ENCODE peak calls at places on chromosomes 5 and 9, in eight cellular contexts. F is spleen, T is transverse colon, Y is MM.1S, E is mucosa of descending colon, M is tibial artery, O is neuronal stem cell, K is left lung. W is an unnamed sample. For H3K4me1 and H3K9me3, the result is how much of the 10 kb centered on the place peaks cover.

GRCh38 chr5:146283344-146283761 is 55.3 kb upstream of the POU4F3 start:
- DNase-seq in F (no peak), T (no peak), Y (no peak), E (no peak), M (no peak), O (no peak), K (no peak), W (no peak)

GRCh38 chr5:111254613-111255012 is 30.4 kb downstream of the CAMK4 start:
- DNase-seq in F (no peak), T (no peak), Y (peak), E (no peak), M (no peak), O (no peak), K (no peak), W (no peak)

GRCh38 chr9:134661299-134661698 is 19.7 kb downstream of the COL5A1 start:
- DNase-seq in F (no peak), T (no peak), Y (no peak), E (peak), M (peak), O (no peak), K (peak), W (peak)

GRCh38 chr5:135323227-135323626 is 75.8 kb downstream of the MACROH2A1 start:
- DNase-seq in F (peak), T (no peak), Y (no peak), E (no peak), M (peak), O (no peak), K (no peak), W (no peak)

GRCh38 chr9:100575765-100576368 is 2.0 kb upstream of the CAVIN4 start:
- DNase-seq in F (no peak), T (no peak), Y (no peak), E (no peak), M (no peak), O (no peak), K (no peak), W (no peak)

GRCh38 chr5:155106221-155106620 is 92.7 kb downstream of the KIF4B start:
- DNase-seq in F (no peak), T (no peak), Y (no peak), E (no peak), M (no peak), O (no peak), K (no peak), W (no peak)

GRCh38 chr5:67306997-67307580 is 110.5 kb upstream of the CD180 start:
- DNase-seq in F (no peak), T (no peak), Y (no peak), E (no peak), M (no peak), O (no peak), K (no peak), W (no peak)

GRCh38 chr5:124176692-124177091 is 569.7 kb downstream of the ZNF608 start:
- DNase-seq in F (no peak), T (no peak), Y (no peak), E (no peak), M (peak), O (no peak), K (no peak), W (peak)

GRCh38 chr9:13665418-13666066 is 386.1 kb upstream of the MPDZ start:
- DNase-seq in F (no peak), T (no peak), Y (peak), E (no peak), M (no peak), O (no peak), K (no peak), W (no peak)

GRCh38 chr9:120187758-120188157 is 392.2 kb downstream of the CDK5RAP2 start:
- DNase-seq in F (no peak), T (no peak), Y (no peak), E (no peak), M (no peak), O (no peak), K (no peak), W (no peak)

GRCh38 chr5:120655828-120656435 is 191.8 kb downstream of the PRR16 start:
- DNase-seq in F (no peak), T (peak), Y (peak), E (no peak), M (no peak), O (peak), K (no peak), W (no peak)

GRCh38 chr5:21424907-21425306 is 1428.2 kb downstream of the CDH12 start:
- DNase-seq in F (no peak), T (no peak), Y (no peak), E (no peak), M (no peak), O (no peak), K (no peak), W (no peak)

GRCh38 chr9:132762896-132763295 is 92.6 kb downstream of the GTF3C4 start:
- DNase-seq in F (no peak), T (no peak), Y (no peak), E (no peak), M (no peak), O (no peak), K (no peak), W (no peak)

GRCh38 chr9:79477955-79478751 is 93.6 kb upstream of the TLE4 start:
- DNase-seq in F (no peak), T (peak), Y (no peak), E (no peak), M (no peak), O (peak), K (no peak), W (no peak)

GRCh38 chr9:1098551-1098950 is 48.4 kb downstream of the DMRT2 start:
- DNase-seq in F (no peak), T (no peak), Y (no peak), E (no peak), M (no peak), O (no peak), K (no peak), W (no peak)

GRCh38 chr9:76198336-76198735 is 195.9 kb downstream of the RFK start:
- DNase-seq in F (no peak), T (no peak), Y (no peak), E (no peak), M (no peak), O (no peak), K (no peak), W (peak)

GRCh38 chr5:90135979-90136378 is 273.6 kb downstream of the CETN3 start:
- DNase-seq in F (no peak), T (peak), Y (no peak), E (peak), M (no peak), O (no peak), K (no peak), W (no peak)

GRCh38 chr5:140800816-140801493 is at the start of gene PCDHA3:
- DNase-seq in F (no peak), T (no peak), Y (no peak), E (no peak), M (peak), O (no peak), K (no peak), W (no peak)

GRCh38 chr9:123928471-123929176 is 1.3 kb downstream of the DENND1A start:
- DNase-seq in F (no peak), T (no peak), Y (peak), E (no peak), M (no peak), O (no peak), K (no peak), W (no peak)

GRCh38 chr5:7856855-7857254 is 5.9 kb upstream of the CFAP90 start:
- DNase-seq in F (no peak), T (peak), Y (peak), E (no peak), M (no peak), O (peak), K (no peak), W (no peak)

GRCh38 chr9:81373294-81373693 is 316.1 kb downstream of the TLE1 start:
- DNase-seq in F (no peak), T (no peak), Y (no peak), E (no peak), M (peak), O (no peak), K (no peak), W (peak)

GRCh38 chr5:169411789-169412425 is 111.0 kb upstream of the SLIT3 start:
- DNase-seq in F (no peak), T (no peak), Y (no peak), E (no peak), M (no peak), O (no peak), K (no peak), W (no peak)

GRCh38 chr9:33080534-33080933 is 4.1 kb upstream of the SMU1 start:
- DNase-seq in F (no peak), T (no peak), Y (no peak), E (no peak), M (no peak), O (no peak), K (no peak), W (no peak)
- H3K4me3 ChIP-seq in F (no peak), T (no peak), Y (no peak), E (no peak), M (no peak), O (no peak), K (no peak), W (no peak)

DNA sequence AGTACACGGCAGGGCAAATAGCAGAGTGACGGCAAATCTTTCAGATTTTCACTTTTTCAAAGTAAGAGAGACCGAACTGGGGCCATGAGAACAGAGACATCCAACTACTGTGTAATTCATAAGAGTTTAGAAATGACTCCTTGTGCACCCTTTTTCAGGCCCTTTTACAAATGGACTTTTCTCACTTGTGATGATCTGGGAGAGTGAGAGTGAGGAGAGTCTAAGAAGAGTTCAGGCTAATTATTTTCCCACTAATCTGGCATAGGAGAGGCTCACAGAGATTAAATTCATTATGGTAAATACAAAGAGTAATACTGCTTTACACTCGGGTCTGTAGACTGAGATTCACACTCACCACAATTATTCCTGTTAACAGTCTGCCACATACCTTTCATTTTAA is 880 bp upstream of the CCNG1 start:
- DNase-seq in F (no peak), T (no peak), Y (no peak), E (no peak), M (no peak), O (no peak), K (no peak), W (no peak)
- H3K4me1 ChIP-seq in F (under half), T (half or more), Y (under half), E (under half), M (under half), O (under half), K (under half), W (half or more)

GRCh38 chr5:159017787-159018186 is 81.9 kb downstream of the EBF1 start:
- DNase-seq in F (no peak), T (no peak), Y (no peak), E (peak), M (peak), O (no peak), K (peak), W (peak)
- H3K9me3 ChIP-seq in F (under half), T (under half), Y (under half), E (under half), M (under half), O (under half), K (under half), W (under half)

DNA sequence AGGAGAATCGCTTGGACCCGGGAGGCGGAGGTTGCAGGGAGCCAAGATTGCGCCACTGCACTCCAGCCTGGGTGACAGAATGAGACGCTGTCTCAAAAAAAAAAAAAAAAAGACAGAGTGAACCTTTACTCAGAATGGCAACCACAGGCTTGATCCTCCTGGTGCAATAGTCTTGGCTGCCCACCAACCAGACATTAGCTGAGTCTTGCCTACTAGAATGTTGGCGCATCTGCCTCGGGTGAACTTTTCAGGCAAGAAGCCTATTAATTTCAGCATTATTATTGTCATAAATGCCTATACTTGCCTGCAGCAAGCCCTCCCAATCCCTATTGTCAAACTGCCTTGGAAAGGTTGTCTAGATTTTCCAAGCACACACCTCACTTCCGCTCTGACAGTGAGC is 4.2 kb downstream of the SERINC5 start:
- DNase-seq in F (no peak), T (no peak), Y (no peak), E (no peak), M (no peak), O (no peak), K (no peak), W (no peak)
- H3K4me3 ChIP-seq in F (no peak), T (no peak), Y (no peak), E (no peak), M (no peak), O (no peak), K (no peak), W (no peak)

GRCh38 chr9:38065369-38066075 is 3.5 kb downstream of the SHB start:
- DNase-seq in F (no peak), T (no peak), Y (peak), E (no peak), M (no peak), O (no peak), K (peak), W (no peak)
- H3K4me1 ChIP-seq in F (half or more), T (under half), Y (under half), E (under half), M (under half), O (under half), K (half or more), W (half or more)

GRCh38 chr5:178472138-178472537 is 118.1 kb downstream of the COL23A1 start:
- DNase-seq in F (no peak), T (no peak), Y (no peak), E (no peak), M (peak), O (no peak), K (no peak), W (no peak)

GRCh38 chr5:178471666-178472065 is 118.5 kb downstream of the COL23A1 start:
- DNase-seq in F (no peak), T (no peak), Y (no peak), E (no peak), M (no peak), O (no peak), K (no peak), W (no peak)

GRCh38 chr5:178469975-178470692 is 120.1 kb downstream of the COL23A1 start:
- DNase-seq in F (no peak), T (no peak), Y (no peak), E (no peak), M (peak), O (no peak), K (no peak), W (no peak)

GRCh38 chr5:178469011-178469974 is 120.9 kb downstream of the COL23A1 start:
- DNase-seq in F (no peak), T (no peak), Y (no peak), E (no peak), M (peak), O (no peak), K (no peak), W (no peak)

DNA sequence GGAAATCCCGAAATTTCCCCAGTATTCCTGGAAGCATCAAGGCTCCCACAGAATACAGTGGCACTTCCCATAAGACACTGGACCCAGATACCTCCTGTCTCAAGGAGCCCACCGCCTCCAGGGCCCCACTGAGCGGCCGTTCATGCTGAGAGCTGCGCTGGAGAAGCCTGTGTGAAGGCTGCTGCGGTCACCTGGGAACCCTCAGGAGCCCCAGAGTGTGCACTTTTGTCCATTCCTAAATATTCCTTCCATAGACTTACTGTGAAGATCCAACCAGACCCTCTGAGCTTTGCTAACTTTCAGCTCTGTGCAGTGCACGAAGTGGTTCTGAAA is 119.5 kb downstream of the COL23A1 start:
- DNase-seq in F (no peak), T (no peak), Y (no peak), E (no peak), M (peak), O (no peak), K (no peak), W (no peak)
- H3K9me3 ChIP-seq in F (under half), T (under half), Y (under half), E (under half), M (under half), O (under half), K (under half), W (under half)

DNA sequence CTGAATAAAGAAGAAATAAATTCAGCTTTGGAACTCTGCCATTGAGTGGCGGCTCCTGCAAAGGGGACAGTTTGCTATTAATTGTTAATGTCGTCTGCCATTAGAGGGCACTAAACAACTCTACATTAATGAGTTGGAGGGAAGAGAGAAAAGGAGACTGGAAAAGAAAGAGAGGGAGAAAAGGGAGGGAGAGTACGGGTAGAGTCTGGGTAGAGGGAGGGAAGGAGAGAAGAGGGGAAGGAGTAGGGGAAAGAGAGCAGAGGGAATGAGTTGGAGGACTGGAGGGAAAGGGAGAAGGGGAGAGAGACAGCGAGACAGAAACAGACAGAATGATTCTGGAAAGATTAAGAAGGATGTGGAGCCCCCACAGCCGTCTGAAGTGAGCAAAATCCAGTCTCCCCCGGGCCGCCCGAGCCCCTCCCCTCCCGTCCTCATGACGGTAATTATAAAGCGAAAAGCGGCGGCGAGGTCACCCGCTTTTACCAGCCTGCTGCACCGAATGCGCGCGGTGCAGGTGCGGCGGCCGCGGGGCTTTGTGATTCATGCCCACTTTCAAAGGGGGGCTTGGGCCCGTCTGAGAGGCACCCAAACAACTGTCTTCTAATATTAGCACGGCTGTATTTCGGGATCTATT is 1.9 kb upstream of the FST start:
- DNase-seq in F (peak), T (peak), Y (peak), E (no peak), M (peak), O (peak), K (no peak), W (peak)
- H3K4me3 ChIP-seq in F (peak), T (peak), Y (peak), E (no peak), M (peak), O (peak), K (peak), W (peak)

GRCh38 chr5:170424629-170425028 is 35.5 kb upstream of the KCNMB1 start:
- DNase-seq in F (no peak), T (no peak), Y (no peak), E (no peak), M (no peak), O (no peak), K (no peak), W (no peak)

GRCh38 chr5:170427672-170428236 is 38.6 kb upstream of the KCNMB1 start:
- DNase-seq in F (no peak), T (no peak), Y (no peak), E (no peak), M (peak), O (no peak), K (no peak), W (peak)

GRCh38 chr5:170426786-170427185 is 37.6 kb upstream of the KCNMB1 start:
- DNase-seq in F (peak), T (no peak), Y (no peak), E (no peak), M (no peak), O (no peak), K (no peak), W (no peak)

GRCh38 chr5:170429014-170429413 is 39.8 kb upstream of the KCNMB1 start:
- DNase-seq in F (no peak), T (no peak), Y (no peak), E (no peak), M (peak), O (no peak), K (no peak), W (no peak)

DNA sequence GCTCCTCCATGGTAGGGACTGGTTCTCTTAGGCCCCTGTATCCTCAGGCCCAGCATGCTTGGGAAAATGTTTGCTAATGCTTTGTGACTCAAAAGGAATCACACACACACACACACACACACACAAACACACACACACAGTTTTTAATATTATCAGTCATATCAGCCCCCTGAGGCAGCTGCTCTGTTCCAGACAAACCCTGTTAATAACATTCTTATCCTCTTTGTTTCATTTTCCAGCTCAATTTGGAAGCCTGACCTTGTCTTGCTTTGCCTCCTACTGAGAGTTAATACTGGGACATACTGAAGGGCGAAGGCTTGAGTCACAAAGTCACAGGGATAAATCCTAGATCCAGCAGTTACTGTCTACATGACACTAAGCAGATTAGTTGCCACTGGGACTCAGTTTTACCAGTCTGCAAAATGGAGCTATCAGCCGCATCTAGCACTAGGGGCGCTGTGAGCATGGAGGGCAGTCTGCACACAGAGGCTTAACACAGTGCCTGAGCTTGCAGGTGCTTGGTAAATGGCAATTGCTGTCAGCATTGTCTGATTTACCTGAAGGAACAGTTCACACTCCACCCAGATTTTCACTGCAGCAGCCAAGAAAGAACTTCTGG is 37.1 kb upstream of the KCNMB1 start:
- DNase-seq in F (peak), T (no peak), Y (no peak), E (no peak), M (no peak), O (no peak), K (no peak), W (no peak)
- H3K4me1 ChIP-seq in F (under half), T (under half), Y (under half), E (under half), M (under half), O (under half), K (under half), W (under half)

GRCh38 chr5:180847053-180847452 is 14.0 kb downstream of the ZFP62 start:
- DNase-seq in F (no peak), T (no peak), Y (no peak), E (no peak), M (no peak), O (no peak), K (no peak), W (no peak)
- H3K9me3 ChIP-seq in F (under half), T (under half), Y (under half), E (under half), M (under half), O (half or more), K (under half), W (under half)

GRCh38 chr5:10856646-10857332 is 95.8 kb upstream of the DAP start:
- DNase-seq in F (peak), T (peak), Y (no peak), E (no peak), M (no peak), O (peak), K (no peak), W (peak)

GRCh38 chr5:10858307-10858706 is 97.3 kb upstream of the DAP start:
- DNase-seq in F (no peak), T (no peak), Y (no peak), E (no peak), M (no peak), O (no peak), K (no peak), W (no peak)

GRCh38 chr5:10856071-10856470 is 95.0 kb upstream of the DAP start:
- DNase-seq in F (no peak), T (no peak), Y (no peak), E (no peak), M (no peak), O (no peak), K (no peak), W (no peak)

GRCh38 chr5:10859393-10860195 is 98.6 kb upstream of the DAP start:
- DNase-seq in F (no peak), T (no peak), Y (no peak), E (no peak), M (no peak), O (peak), K (no peak), W (no peak)

GRCh38 chr5:10857333-10857723 is 96.3 kb upstream of the DAP start:
- DNase-seq in F (no peak), T (no peak), Y (no peak), E (no peak), M (no peak), O (no peak), K (no peak), W (no peak)
- H3K4me3 ChIP-seq in F (no peak), T (no peak), Y (no peak), E (no peak), M (no peak), O (no peak), K (no peak), W (peak)